ENCODE peak calls at places on chromosomes 11 and 22, in nine cellular contexts. L is fibroblast of mammary gland, W is lung, X is breast epithelium, B is HCT116, G is fibroblast of the aortic adventitia, M is kidney epithelial cell, E is PC-3, I is Caco-2. N is an unnamed sample.

GRCh38 chr11:122170815-122171475 is 54.9 kb upstream of the BLID start:
- DNase-seq in L (peak; percentile 97), W (no peak), X (no peak), B (peak; percentile 61), G (peak; percentile 65), M (peak; percentile 63), E (peak; percentile 99), I (no peak), N (no peak)

GRCh38 chr11:61694971-61695706 is 14.9 kb downstream of the DAGLA start:
- DNase-seq in L (no peak), W (peak; percentile 41), X (peak; percentile 91), B (no peak), G (no peak), M (no peak), E (peak; percentile 44), I (peak; percentile 80), N (no peak)

GRCh38 chr11:110524227-110524626 is 94.5 kb downstream of the FDX1 start:
- DNase-seq in L (peak; percentile 98), W (no peak), X (no peak), B (no peak), G (peak; percentile 35), M (no peak), E (peak; percentile 14), I (no peak), N (no peak)

GRCh38 chr11:108790501-108791299 is 125.8 kb downstream of the DDX10 start:
- DNase-seq in L (no peak), W (no peak), X (no peak), B (no peak), G (no peak), M (no peak), E (no peak), I (no peak), N (no peak)

GRCh38 chr11:70323811-70324210 is 53.3 kb downstream of the PPFIA1 start:
- DNase-seq in L (peak; percentile 45), W (no peak), X (no peak), B (no peak), G (peak; percentile 35), M (no peak), E (no peak), I (no peak), N (no peak)

GRCh38 chr11:720642-721346 is 14.8 kb downstream of the EPS8L2 start:
- DNase-seq in L (no peak), W (no peak), X (no peak), B (no peak), G (no peak), M (no peak), E (peak; percentile 41), I (no peak), N (no peak)

GRCh38 chr11:118437736-118438125 is 1.4 kb downstream of the KMT2A start:
- DNase-seq in L (peak; percentile 12), W (peak; percentile 29), X (peak; percentile 34), B (no peak), G (no peak), M (no peak), E (peak; percentile 44), I (no peak), N (peak; percentile 28)

GRCh38 chr11:18907391-18907790 is 31.8 kb downstream of the MRGPRX1 start:
- DNase-seq in L (peak; percentile 2), W (no peak), X (no peak), B (no peak), G (no peak), M (no peak), E (no peak), I (no peak), N (no peak)

GRCh38 chr22:38232196-38232595 is 30.4 kb downstream of the MAFF start:
- DNase-seq in L (no peak), W (no peak), X (no peak), B (no peak), G (no peak), M (no peak), E (no peak), I (no peak), N (no peak)

GRCh38 chr11:76602431-76602861 is 68.1 kb downstream of the LRRC32 start:
- DNase-seq in L (peak; percentile 84), W (no peak), X (no peak), B (no peak), G (peak; percentile 89), M (no peak), E (no peak), I (no peak), N (no peak)

GRCh38 chr11:70098936-70099335 is 20.8 kb downstream of the ANO1 start:
- DNase-seq in L (no peak), W (no peak), X (no peak), B (no peak), G (no peak), M (no peak), E (no peak), I (no peak), N (no peak)

GRCh38 chr22:49734390-49734789 is 93.3 kb downstream of the BRD1 start:
- DNase-seq in L (no peak), W (no peak), X (no peak), B (no peak), G (no peak), M (no peak), E (no peak), I (no peak), N (no peak)

GRCh38 chr11:62922653-62923371 is 1.6 kb upstream of the CHRM1 start:
- DNase-seq in L (peak; percentile 30), W (no peak), X (no peak), B (no peak), G (no peak), M (no peak), E (no peak), I (no peak), N (no peak)
- TF ChIP-seq CTCF in L (peak; percentile 46), W (no peak), X (peak; percentile 12), B (no peak), G (peak; percentile 48), M (peak; percentile 36), E (peak; percentile 45), I (no peak), N (no peak)

DNA sequence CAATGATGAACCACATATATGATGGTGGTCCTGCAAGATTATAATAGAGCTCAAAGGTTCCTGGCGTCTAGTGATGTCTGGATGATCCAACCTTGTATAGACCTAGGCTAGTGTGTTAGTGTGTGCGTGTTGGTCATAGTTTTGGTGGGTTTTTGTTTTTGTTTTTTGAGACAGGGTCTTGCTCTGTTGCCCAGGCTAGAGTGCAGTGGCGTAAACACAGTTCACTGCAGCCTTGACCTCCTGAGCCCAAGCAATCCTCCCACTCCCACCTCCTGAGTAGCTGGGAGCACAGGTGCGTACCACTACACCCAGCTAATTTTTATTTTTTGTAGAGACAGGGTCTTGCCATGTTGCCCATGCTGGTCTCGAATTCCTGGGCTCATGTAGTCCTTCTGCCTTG is 9.4 kb downstream of the CASTOR1 start:
- DNase-seq in L (no peak), W (no peak), X (no peak), B (no peak), G (no peak), M (no peak), E (no peak), I (no peak), N (no peak)
- TF ChIP-seq CTCF in L (no peak), W (no peak), X (no peak), B (no peak), G (no peak), M (no peak), E (no peak), I (no peak), N (no peak)

GRCh38 chr11:128323381-128323780 is 264.0 kb downstream of the ETS1 start:
- DNase-seq in L (peak; percentile 53), W (no peak), X (no peak), B (no peak), G (peak; percentile 37), M (no peak), E (no peak), I (no peak), N (no peak)
- TF ChIP-seq CTCF in L (peak; percentile 48), W (no peak), X (no peak), B (peak; percentile 19), G (peak; percentile 40), M (no peak), E (peak; percentile 57), I (no peak), N (no peak)

GRCh38 chr11:24240496-24240895 is 256.4 kb upstream of the LUZP2 start:
- DNase-seq in L (no peak), W (no peak), X (no peak), B (no peak), G (no peak), M (no peak), E (no peak), I (no peak), N (no peak)

GRCh38 chr11:24239930-24240329 is 256.9 kb upstream of the LUZP2 start:
- DNase-seq in L (no peak), W (no peak), X (no peak), B (no peak), G (no peak), M (no peak), E (no peak), I (no peak), N (no peak)

GRCh38 chr11:24239016-24239720 is 257.7 kb upstream of the LUZP2 start:
- DNase-seq in L (peak; percentile 77), W (no peak), X (no peak), B (no peak), G (peak; percentile 5), M (no peak), E (peak; percentile 4), I (no peak), N (no peak)

GRCh38 chr11:24233041-24233440 is 263.8 kb upstream of the LUZP2 start:
- DNase-seq in L (no peak), W (no peak), X (no peak), B (no peak), G (no peak), M (no peak), E (no peak), I (no peak), N (no peak)

GRCh38 chr11:24234822-24235508 is 261.9 kb upstream of the LUZP2 start:
- DNase-seq in L (peak; percentile 22), W (peak; percentile 60), X (no peak), B (no peak), G (no peak), M (no peak), E (peak; percentile 42), I (peak; percentile 36), N (no peak)
- TF ChIP-seq CTCF in L (no peak), W (no peak), X (no peak), B (no peak), G (no peak), M (peak; percentile 33), E (peak; percentile 43), I (peak; percentile 34), N (no peak)

GRCh38 chr11:27710536-27710935 is 10.3 kb upstream of the BDNF start:
- DNase-seq in L (no peak), W (no peak), X (no peak), B (no peak), G (no peak), M (no peak), E (no peak), I (no peak), N (no peak)

GRCh38 chr11:27703453-27703852 is 3.2 kb upstream of the BDNF start:
- DNase-seq in L (peak; percentile 29), W (no peak), X (no peak), B (no peak), G (peak; percentile 76), M (no peak), E (peak; percentile 53), I (no peak), N (no peak)

GRCh38 chr11:27701262-27702105 is 1.2 kb upstream of the BDNF start:
- DNase-seq in L (peak; percentile 46), W (no peak), X (no peak), B (no peak), G (peak; percentile 76), M (no peak), E (peak; percentile 52), I (no peak), N (no peak)

GRCh38 chr11:27700351-27701261 is at the start of gene BDNF:
- DNase-seq in L (peak; percentile 12), W (no peak), X (no peak), B (no peak), G (peak; percentile 55), M (no peak), E (peak; percentile 53), I (peak; percentile 46), N (peak; percentile 55)

GRCh38 chr11:27705873-27706820 is 5.9 kb upstream of the BDNF start:
- DNase-seq in L (peak; percentile 25), W (no peak), X (no peak), B (no peak), G (peak; percentile 45), M (no peak), E (peak; percentile 43), I (peak; percentile 39), N (no peak)
- TF ChIP-seq CTCF in L (peak; percentile 73), W (no peak), X (peak; percentile 48), B (peak; percentile 41), G (peak; percentile 77), M (peak; percentile 86), E (peak; percentile 85), I (peak; percentile 84), N (peak; percentile 72)